ENCODE peak calls at places on chromosomes 11 and 22, in ten cellular contexts. P is MM.1S; Z is spleen; N is cardiac muscle cell; J is heart right ventricle; T is lower lobe of right lung; F is ovary; X is CD8-positive, alpha-beta T cell; B is tibial nerve; E is colonic mucosa. A is an unnamed sample. For H3K27me3, the result is how much of the 10 kb centered on the place peaks cover.

GRCh38 chr11:64048042-64048854 is 12.5 kb downstream of the FLRT1 start:
- DNase-seq in N (peak), P (no peak), X (no peak), Z (no peak), J (no peak), F (no peak), B (no peak), E (no peak), T (no peak), A (no peak)

GRCh38 chr11:35031869-35032268 is 107.1 kb upstream of the CD44 start:
- DNase-seq in N (no peak), E (no peak), T (no peak), F (no peak), P (no peak), B (no peak), J (no peak), X (no peak), Z (no peak), A (no peak)

GRCh38 chr11:20362481-20362880 is 1.0 kb upstream of the HTATIP2 start:
- DNase-seq in J (no peak), T (no peak), N (no peak), P (no peak), Z (no peak), X (no peak), E (no peak), F (no peak), B (no peak), A (no peak)

GRCh38 chr11:16605440-16605970 is 132.9 kb upstream of the C11orf58 start:
- DNase-seq in B (peak), E (peak), N (peak), P (peak), T (no peak), F (peak), Z (peak), X (no peak), J (peak), A (no peak)

GRCh38 chr22:19942886-19943664 is 1.5 kb upstream of the TXNRD2 start:
- DNase-seq in T (peak), X (no peak), N (peak), F (peak), P (no peak), J (no peak), B (peak), E (no peak), Z (no peak), A (peak)

GRCh38 chr11:279040-279965 is 1.1 kb downstream of the NLRP6 start:
- DNase-seq in X (no peak), P (no peak), J (no peak), E (no peak), F (no peak), N (no peak), B (no peak), Z (peak), T (peak), A (no peak)

GRCh38 chr22:40434101-40434500 is 63.7 kb downstream of the SGSM3 start:
- DNase-seq in Z (no peak), J (no peak), P (no peak), E (no peak), T (no peak), N (no peak), B (no peak), X (no peak), F (no peak), A (no peak)

GRCh38 chr11:102560555-102561011 is 30.0 kb upstream of the MMP7 start:
- DNase-seq in Z (no peak), P (peak), B (peak), N (no peak), X (no peak), J (no peak), E (no peak), F (no peak), T (no peak), A (no peak)

GRCh38 chr11:73965764-73966121 is 14.9 kb downstream of the DNAJB13 start:
- DNase-seq in B (no peak), P (no peak), F (no peak), N (no peak), T (no peak), X (no peak), E (no peak), Z (no peak), J (no peak), A (no peak)

GRCh38 chr11:70348608-70349007 is 49.7 kb upstream of the CTTN start:
- DNase-seq in P (no peak), X (no peak), N (no peak), J (no peak), E (no peak), T (no peak), Z (no peak), B (no peak), F (no peak), A (no peak)

GRCh38 chr11:125313271-125314222 is 149.0 kb downstream of the PKNOX2 start:
- DNase-seq in P (no peak), N (no peak), J (no peak), X (no peak), E (no peak), T (no peak), Z (no peak), F (no peak), B (no peak), A (no peak)

GRCh38 chr22:31987180-31987579 is 42.8 kb downstream of the YWHAH start:
- DNase-seq in X (no peak), E (no peak), N (no peak), T (no peak), Z (no peak), J (no peak), B (no peak), F (no peak), P (no peak), A (no peak)

GRCh38 chr11:6320411-6321207 is at the start of gene CAVIN3:
- DNase-seq in J (peak), F (peak), P (no peak), N (peak), X (no peak), E (peak), Z (peak), T (peak), B (peak), A (no peak)

GRCh38 chr22:48342732-48343131 is 1484.9 kb downstream of the BRD1 start:
- DNase-seq in Z (peak), N (no peak), E (no peak), F (no peak), P (no peak), B (no peak), J (no peak), X (no peak), T (no peak), A (no peak)

GRCh38 chr11:127226959-127227358 is 226.4 kb upstream of the KIRREL3 start:
- DNase-seq in E (no peak), X (no peak), N (no peak), J (no peak), T (no peak), Z (no peak), F (no peak), B (no peak), P (no peak), A (no peak)

GRCh38 chr22:42080287-42080686 is 787 bp downstream of the SMDT1 start:
- DNase-seq in E (peak), Z (peak), T (no peak), B (no peak), P (peak), N (peak), F (peak), J (no peak), X (peak), A (no peak)

GRCh38 chr22:30922151-30922611 is 46.4 kb downstream of the MORC2 start:
- DNase-seq in B (no peak), F (peak), T (peak), N (no peak), Z (peak), P (no peak), E (peak), X (peak), J (peak), A (peak)

GRCh38 chr11:16805942-16806341 is 67.5 kb downstream of the C11orf58 start:
- DNase-seq in P (no peak), N (no peak), B (no peak), J (no peak), F (no peak), X (no peak), T (no peak), Z (no peak), E (no peak), A (no peak)

GRCh38 chr11:100151944-100152343 is 535.1 kb upstream of the ARHGAP42 start:
- DNase-seq in X (no peak), F (no peak), B (no peak), E (no peak), P (no peak), T (no peak), Z (no peak), N (no peak), J (no peak), A (peak)

GRCh38 chr11:85756401-85757200 is 54.3 kb downstream of the SYTL2 start:
- DNase-seq in P (no peak), E (peak), N (peak), T (no peak), B (no peak), J (no peak), X (peak), Z (no peak), F (no peak), A (no peak)

GRCh38 chr22:30324008-30324730 is 2.6 kb downstream of the TBC1D10A start:
- DNase-seq in X (peak), F (no peak), Z (no peak), P (no peak), B (no peak), J (no peak), E (no peak), N (no peak), T (no peak), A (no peak)

GRCh38 chr11:91981995-91982394 is 242.6 kb upstream of the FAT3 start:
- DNase-seq in N (no peak), B (peak), F (peak), P (no peak), J (no peak), T (no peak), X (no peak), E (peak), Z (no peak), A (peak)

GRCh38 chr11:66881436-66881835 is 24.6 kb downstream of the LRFN4 start:
- DNase-seq in F (no peak), E (no peak), T (no peak), J (no peak), B (no peak), Z (no peak), X (no peak), N (no peak), P (no peak), A (no peak)

GRCh38 chr11:67048515-67048914 is 8.1 kb upstream of the RHOD start:
- DNase-seq in T (no peak), X (no peak), Z (no peak), B (no peak), P (no peak), J (no peak), N (no peak), E (no peak), F (no peak), A (no peak)

GRCh38 chr11:34495724-34496377 is 17.7 kb downstream of the ELF5 start:
- DNase-seq in P (no peak), J (no peak), B (no peak), X (no peak), E (no peak), F (no peak), Z (no peak), T (peak), N (no peak), A (peak)

GRCh38 chr11:78472905-78473304 is 55.3 kb upstream of the GAB2 start:
- DNase-seq in T (no peak), J (no peak), B (no peak), X (no peak), E (no peak), P (no peak), Z (no peak), N (no peak), F (no peak), A (no peak)

GRCh38 chr11:68505596-68505995 is 45.0 kb downstream of the PPP6R3 start:
- DNase-seq in F (no peak), J (no peak), N (peak), Z (no peak), X (no peak), P (no peak), E (no peak), B (no peak), T (no peak), A (no peak)

GRCh38 chr11:18064035-18064434 is 18.0 kb upstream of the TPH1 start:
- DNase-seq in E (no peak), N (no peak), X (no peak), P (no peak), T (no peak), J (no peak), B (no peak), Z (no peak), F (no peak), A (no peak)

GRCh38 chr11:72239849-72240460 is 4.0 kb downstream of the PHOX2A start:
- DNase-seq in X (no peak), N (peak), F (no peak), J (peak), E (peak), Z (peak), B (no peak), P (no peak), T (peak), A (no peak)

GRCh38 chr22:38398609-38399401 is 56.2 kb downstream of the KCNJ4 start:
- DNase-seq in F (peak), E (peak), P (peak), X (peak), Z (peak), B (peak), J (peak), T (peak), N (peak), A (no peak)

DNA sequence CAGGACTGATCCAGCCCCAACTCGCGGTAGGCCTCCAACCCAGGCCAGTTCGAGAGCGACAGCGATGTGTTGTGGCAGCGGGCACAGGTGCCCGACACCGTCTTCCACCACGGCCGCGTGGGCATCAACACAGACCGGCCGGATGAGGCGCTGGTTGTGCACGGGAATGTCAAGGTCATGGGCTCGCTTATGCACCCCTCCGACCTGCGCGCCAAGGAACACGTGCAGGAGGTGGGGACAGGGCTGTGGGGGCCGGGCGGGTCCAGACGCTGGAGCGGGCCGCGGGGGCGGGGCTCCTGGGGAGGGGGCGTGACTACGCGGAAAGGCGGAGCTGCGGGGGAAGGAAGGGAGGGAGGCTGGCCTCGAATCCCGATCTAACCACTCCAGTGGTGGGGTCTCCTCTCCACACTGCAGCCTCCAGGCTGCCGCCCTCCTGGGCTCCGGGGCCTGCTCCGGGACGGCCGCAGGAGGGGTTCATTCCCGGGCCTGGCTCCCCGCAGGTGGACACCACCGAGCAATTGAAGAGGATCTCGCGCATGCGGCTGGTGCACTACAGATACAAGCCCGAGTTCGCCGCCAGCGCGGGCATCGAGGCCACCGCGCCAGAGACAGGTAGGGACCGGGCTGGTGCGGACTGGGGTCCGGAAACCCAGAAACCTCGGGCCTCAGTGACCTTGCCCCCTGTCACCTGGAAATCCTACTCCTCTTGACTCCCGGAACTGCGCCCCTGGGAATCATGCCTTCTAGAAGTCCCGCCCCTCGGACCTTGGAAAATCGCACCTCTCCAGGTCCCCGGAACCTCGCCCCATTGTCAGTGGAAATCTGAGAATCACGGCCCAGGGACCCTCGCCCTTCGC is 14.9 kb downstream of the TMEM258 start:
- DNase-seq in X (peak), J (peak), T (no peak), P (no peak), B (peak), F (peak), Z (peak), E (peak), N (no peak), A (no peak)
- H3K4me3 ChIP-seq in X (peak), J (peak), T (peak), P (no peak), B (peak), F (no peak), Z (peak), E (peak), N (no peak), A (no peak)

DNA sequence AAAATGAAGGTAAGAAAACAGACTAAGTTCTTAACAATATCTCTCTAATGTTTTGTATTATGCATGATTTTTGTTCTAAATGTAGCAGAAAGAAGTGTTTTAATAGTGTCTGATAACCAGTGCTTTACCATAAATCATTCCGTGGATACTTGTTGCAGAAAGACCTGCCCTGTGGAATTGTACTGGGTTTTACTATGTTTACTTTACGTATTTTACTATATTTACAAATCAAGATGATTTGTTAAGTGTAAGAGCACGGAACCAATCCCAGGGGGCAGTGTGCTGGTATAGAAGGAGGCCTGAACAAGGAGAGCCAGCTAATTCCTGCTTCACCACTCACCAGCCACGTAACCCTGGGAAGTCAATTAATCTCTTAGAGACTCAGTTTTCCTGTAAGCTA is 1.4 kb downstream of the HTR3B start:
- DNase-seq in X (no peak), Z (no peak), F (no peak), B (no peak), E (peak), J (no peak), T (no peak), N (peak), P (no peak), A (no peak)
- TF ChIP-seq CTCF in X (no peak), Z (no peak), F (no peak), B (no peak), E (peak), J (no peak), T (no peak), N (peak), P (no peak), A (no peak)

DNA sequence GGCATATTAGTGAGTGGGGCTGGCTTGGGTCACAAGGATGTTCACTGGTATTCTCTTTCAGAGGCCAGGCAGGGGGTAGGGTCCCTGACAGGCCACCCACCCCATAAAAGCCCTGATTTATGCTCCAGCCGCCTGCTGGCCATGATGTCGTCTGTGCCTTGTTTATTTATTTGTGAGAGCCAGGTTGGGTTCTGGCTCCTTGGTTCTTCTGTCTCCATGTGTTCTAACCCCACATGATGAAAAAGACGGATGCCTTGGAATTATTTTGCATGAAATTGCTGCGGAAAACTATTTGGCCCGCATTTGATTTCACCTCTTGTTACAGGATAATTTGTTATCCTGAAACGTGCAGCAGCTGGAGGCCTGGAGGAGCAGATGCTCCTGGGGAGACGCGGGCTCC is 46.3 kb upstream of the WNT11 start:
- DNase-seq in J (no peak), N (no peak), B (no peak), X (no peak), P (no peak), T (no peak), F (no peak), E (no peak), Z (no peak), A (no peak)
- H3K27me3 ChIP-seq in J (under half), N (under half), B (under half), X (under half), P (under half), T (under half), F (under half), E (under half), Z (under half), A (under half)

DNA sequence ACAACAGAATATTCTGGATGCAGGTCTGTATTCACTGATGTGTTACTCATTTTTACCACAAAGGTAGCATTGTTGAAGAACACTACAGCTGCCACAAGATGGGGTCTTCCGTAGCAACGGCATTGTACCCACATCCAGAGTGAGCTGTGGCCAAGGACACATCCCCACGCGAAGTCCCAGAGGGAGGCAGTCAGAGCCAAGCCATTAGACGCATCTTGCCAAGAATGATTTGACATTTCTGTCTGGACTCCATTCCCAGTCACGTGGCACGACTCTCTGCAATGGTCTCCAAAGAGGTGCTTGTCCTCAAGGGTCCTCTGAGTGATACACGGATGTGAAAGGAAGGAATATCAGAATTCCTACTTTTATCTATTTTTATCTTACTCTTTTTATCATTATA is 15.5 kb downstream of the OPCML start:
- DNase-seq in E (no peak), T (no peak), N (no peak), X (no peak), F (no peak), Z (no peak), J (no peak), B (no peak), P (no peak), A (no peak)
- H3K4me3 ChIP-seq in E (no peak), T (no peak), N (no peak), X (no peak), F (no peak), Z (no peak), J (no peak), B (no peak), P (no peak), A (no peak)

DNA sequence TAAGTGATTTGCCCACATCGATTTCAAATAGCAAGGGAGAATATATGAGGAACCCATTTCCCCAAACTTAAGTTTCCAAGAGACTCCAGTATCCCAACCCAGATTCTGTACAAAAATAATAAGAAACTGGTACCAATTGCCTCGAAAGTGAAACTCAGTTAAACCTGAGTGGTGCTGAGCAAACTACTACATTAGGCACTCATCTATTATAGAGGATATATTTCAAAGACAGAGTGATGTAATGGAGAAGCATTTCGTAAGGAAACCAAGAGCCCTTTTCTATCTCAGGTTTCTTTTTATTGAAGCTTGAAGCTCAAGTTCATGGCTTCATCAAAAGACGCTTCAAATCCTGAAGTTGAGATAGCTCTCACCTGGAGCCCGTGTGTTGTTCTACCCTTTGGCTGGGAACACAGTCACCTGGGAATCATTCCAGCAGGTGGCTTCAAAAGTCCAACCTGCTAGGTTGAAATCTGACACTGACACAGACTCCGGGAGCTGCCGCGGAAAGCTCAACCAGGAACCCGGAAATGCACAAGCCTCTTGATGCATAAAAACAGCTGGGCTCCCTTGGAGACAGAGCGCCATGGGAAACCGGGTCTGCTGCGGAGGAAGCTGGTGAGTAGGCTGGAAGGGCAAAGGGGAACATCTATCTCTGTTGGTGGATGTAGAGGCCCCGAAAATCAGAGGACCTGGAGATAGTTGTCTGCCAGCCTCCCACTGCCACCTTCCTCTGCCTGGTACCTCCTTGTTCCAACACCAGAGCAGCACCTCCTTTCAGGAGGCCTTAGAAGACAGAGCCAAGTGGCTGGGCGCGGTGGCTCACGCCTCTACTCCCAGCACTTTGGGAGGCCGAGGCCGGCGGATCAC is at the start of gene C11orf52:
- DNase-seq in E (peak), B (no peak), T (peak), N (peak), J (no peak), X (no peak), Z (no peak), P (peak), F (peak), A (peak)
- TF ChIP-seq CTCF in E (no peak), B (no peak), T (no peak), N (no peak), J (no peak), X (no peak), Z (no peak), P (no peak), F (no peak), A (no peak)